ENCODE peak calls at places on chromosomes 5 and 9, in eight cellular contexts. W is HCT116, C is IMR-90, P is uterus, K is sigmoid colon, V is transverse colon, R is A549, D is adrenal gland. Z is an unnamed sample.
A peak's percentile ranks its signal among the peaks of the same experiment; 100 is the strongest.

GRCh38 chr5:35890021-35890740 is 33.5 kb downstream of the IL7R start:
- DNase-seq in W (no peak), C (peak; percentile 64), P (no peak), K (no peak), V (no peak), R (no peak), D (no peak), Z (no peak)

GRCh38 chr5:124566875-124567450 is 179.5 kb downstream of the ZNF608 start:
- DNase-seq in W (no peak), C (no peak), P (no peak), K (no peak), V (no peak), R (no peak), D (no peak), Z (no peak)

GRCh38 chr5:17360879-17361278 is 137.2 kb upstream of the TAF11L2 start:
- DNase-seq in W (no peak), C (no peak), P (no peak), K (no peak), V (no peak), R (no peak), D (no peak), Z (no peak)

GRCh38 chr9:1120500-1120899 is 70.3 kb downstream of the DMRT2 start:
- DNase-seq in W (no peak), C (no peak), P (no peak), K (no peak), V (no peak), R (no peak), D (no peak), Z (no peak)

GRCh38 chr5:133746834-133747233 is 134.5 kb upstream of the FSTL4 start:
- DNase-seq in W (peak; percentile 21), C (no peak), P (no peak), K (no peak), V (no peak), R (peak; percentile 41), D (no peak), Z (no peak)

GRCh38 chr5:94707359-94707758 is 88.9 kb downstream of the SLF1 start:
- DNase-seq in W (no peak), C (peak; percentile 45), P (no peak), K (no peak), V (no peak), R (no peak), D (no peak), Z (no peak)

GRCh38 chr9:7234144-7234543 is 476.4 kb downstream of the KDM4C start:
- DNase-seq in W (peak; percentile 41), C (peak; percentile 22), P (no peak), K (no peak), V (no peak), R (peak; percentile 29), D (no peak), Z (no peak)

GRCh38 chr9:92066131-92066530 is 49.1 kb downstream of the SPTLC1 start:
- DNase-seq in W (no peak), C (no peak), P (peak; percentile 43), K (no peak), V (no peak), R (no peak), D (peak; percentile 27), Z (no peak)

GRCh38 chr5:180090769-180091546 is 19.4 kb upstream of the RNF130 start:
- DNase-seq in W (peak; percentile 64), C (peak; percentile 14), P (no peak), K (no peak), V (peak; percentile 41), R (no peak), D (peak; percentile 43), Z (peak; percentile 63)

GRCh38 chr9:126893079-126893478 is 21.5 kb upstream of the RALGPS1 start:
- DNase-seq in W (peak; percentile 8), C (no peak), P (no peak), K (no peak), V (no peak), R (no peak), D (no peak), Z (no peak)

GRCh38 chr9:38432922-38433510 is 8.8 kb upstream of the IGFBPL1 start:
- DNase-seq in W (peak; percentile 37), C (peak; percentile 54), P (no peak), K (no peak), V (no peak), R (peak; percentile 34), D (no peak), Z (no peak)

GRCh38 chr5:137220523-137220927 is 278.6 kb downstream of the SPOCK1 start:
- DNase-seq in W (peak; percentile 76), C (peak; percentile 78), P (no peak), K (no peak), V (no peak), R (peak; percentile 79), D (peak; percentile 66), Z (no peak)

GRCh38 chr5:20291766-20292165 is 303.8 kb upstream of the CDH18 start:
- DNase-seq in W (no peak), C (no peak), P (no peak), K (no peak), V (no peak), R (no peak), D (no peak), Z (no peak)

GRCh38 chr5:147853372-147853987 is 22.0 kb upstream of the SPINK1 start:
- DNase-seq in W (no peak), C (no peak), P (no peak), K (no peak), V (no peak), R (no peak), D (no peak), Z (no peak)

GRCh38 chr5:178180141-178180863 is 6.9 kb downstream of the GMCL2 start:
- DNase-seq in W (no peak), C (no peak), P (no peak), K (no peak), V (no peak), R (no peak), D (no peak), Z (no peak)

GRCh38 chr9:65405253-65405652 is 120.2 kb upstream of the FOXD4L5 start:
- DNase-seq in W (no peak), C (no peak), P (no peak), K (no peak), V (no peak), R (no peak), D (no peak), Z (no peak)

GRCh38 chr9:113511856-113512761 is 48.6 kb downstream of the RGS3 start:
- DNase-seq in W (no peak), C (peak; percentile 73), P (no peak), K (no peak), V (peak; percentile 35), R (no peak), D (no peak), Z (no peak)

DNA sequence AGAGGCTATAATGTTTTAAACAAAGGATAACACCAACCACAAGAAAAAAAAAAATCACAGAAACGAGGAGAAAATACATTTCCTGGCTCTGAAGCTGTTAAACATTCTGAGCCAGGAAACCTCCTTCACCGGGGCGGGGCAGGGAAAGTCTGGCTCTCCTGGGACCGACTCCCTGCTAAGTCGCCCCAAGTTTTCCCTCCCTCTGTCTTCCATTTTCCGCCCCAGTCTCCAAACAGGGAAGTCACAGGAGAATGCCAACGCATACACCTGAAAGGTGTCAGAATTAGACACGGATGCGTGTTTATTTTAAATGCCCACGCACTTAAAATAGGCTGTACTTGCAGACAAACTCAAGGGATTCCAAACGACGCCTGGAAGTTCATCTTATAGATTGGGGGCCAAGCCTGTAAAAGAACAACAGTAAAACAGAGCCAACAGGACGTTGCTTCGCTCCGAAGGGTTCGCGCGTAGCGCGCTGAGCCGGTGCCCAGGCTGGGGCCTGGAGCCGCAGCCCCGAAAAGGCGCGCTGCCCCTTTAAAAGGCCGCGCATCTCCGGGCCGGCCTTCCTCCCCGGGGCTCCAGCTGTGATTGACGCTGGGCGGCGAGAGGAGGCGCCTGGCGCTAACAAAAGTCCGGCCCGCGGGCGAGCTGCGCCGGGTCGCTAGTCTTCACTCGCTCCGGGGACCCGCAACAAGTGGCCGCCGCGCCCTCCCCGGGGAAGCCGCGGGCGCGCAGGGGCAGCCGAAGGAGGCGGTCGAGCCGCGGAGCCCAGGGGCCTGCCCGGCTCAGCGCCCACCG is at the start of gene FBXL7:
- DNase-seq in W (no peak), C (peak; percentile 75), P (peak; percentile 82), K (peak; percentile 92), V (peak; percentile 55), R (peak; percentile 28), D (peak; percentile 83), Z (peak; percentile 65)
- TF ChIP-seq POLR2A in W (no peak), C (peak; percentile 73), P (peak; percentile 56), K (no peak), V (no peak), R (peak; percentile 34), D (peak; percentile 71), Z (peak; percentile 47)

DNA sequence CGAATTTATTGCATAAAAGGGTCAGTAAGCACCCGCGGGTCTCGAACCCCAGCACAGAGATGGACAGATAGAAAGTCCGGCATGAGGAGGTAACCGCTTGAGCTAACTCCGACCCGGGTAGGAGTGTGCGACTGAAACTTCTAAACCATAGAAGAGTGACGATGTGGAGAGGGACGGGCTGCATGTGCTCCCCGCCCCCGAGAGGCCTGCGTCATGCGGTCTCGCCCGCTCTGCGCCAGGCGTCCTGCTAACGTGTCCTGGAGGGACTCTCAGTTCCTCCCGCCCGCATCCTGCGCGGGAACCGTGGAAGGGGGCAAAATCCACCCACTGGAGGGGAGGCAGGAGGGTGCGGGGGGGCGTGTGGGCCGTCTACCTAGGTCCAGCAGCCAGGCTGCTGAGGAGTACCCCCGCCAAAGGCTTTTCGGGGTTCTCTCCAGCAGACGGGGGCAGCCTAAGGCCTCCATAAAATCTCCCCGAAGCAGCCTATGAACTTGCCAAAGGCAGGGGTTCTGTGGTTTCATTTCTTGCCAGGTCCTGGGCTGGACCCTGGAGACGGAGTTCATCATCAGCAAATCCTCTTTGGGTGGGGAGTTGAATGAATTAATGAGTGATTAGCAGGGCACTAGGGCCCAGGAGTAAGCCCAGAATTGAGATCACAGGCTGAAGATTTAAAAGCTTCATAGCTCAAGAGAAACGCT is 51.8 kb downstream of the TGFBI start:
- DNase-seq in W (peak; percentile 63), C (peak; percentile 94), P (peak; percentile 86), K (peak; percentile 94), V (peak; percentile 90), R (peak; percentile 43), D (peak; percentile 90), Z (peak; percentile 95)
- TF ChIP-seq POLR2A in W (no peak), C (peak; percentile 82), P (peak; percentile 36), K (peak; percentile 32), V (peak; percentile 53), R (peak; percentile 45), D (peak; percentile 53), Z (peak; percentile 70)

DNA sequence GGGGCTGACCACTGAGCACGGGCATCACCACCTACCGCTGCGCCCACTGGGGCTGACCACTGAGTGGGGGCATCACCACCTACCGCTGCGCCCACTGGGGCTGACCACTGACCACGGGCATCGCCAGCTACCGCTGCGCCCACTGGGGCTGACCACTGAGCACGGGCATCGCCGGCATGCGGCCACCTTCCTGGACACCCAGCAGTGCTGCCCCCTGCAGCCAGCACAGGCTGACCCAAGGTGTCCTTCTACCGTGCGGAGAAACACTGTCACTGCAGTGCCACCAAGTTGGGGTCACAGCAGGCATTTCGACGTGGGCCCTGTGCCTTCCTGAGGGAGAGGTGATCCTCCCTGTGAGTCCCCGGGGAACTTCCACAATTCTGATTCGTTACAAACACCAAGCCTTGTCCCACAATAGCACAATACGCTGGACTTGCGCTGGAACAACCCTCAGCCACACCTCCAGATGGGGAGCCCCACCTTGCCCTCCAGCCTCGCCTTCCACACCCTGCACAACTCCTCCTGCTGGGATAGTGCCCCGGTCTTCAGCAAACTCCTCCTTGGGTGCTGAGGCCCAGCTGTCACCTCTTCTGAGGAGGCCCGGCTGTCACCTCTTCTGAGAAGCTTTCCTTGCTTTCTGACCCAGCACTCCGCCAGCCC is 90.3 kb upstream of the SARDH start:
- DNase-seq in W (no peak), C (no peak), P (no peak), K (no peak), V (no peak), R (no peak), D (no peak), Z (no peak)
- TF ChIP-seq POLR2A in W (no peak), C (no peak), P (no peak), K (no peak), V (no peak), R (no peak), D (no peak), Z (no peak)

GRCh38 chr9:21994526-21994995 is at the start of gene CDKN2B-AS1:
- DNase-seq in W (peak; percentile 65), C (peak; percentile 76), P (no peak), K (no peak), V (peak; percentile 49), R (no peak), D (peak; percentile 60), Z (no peak)
- TF ChIP-seq POLR2A in W (no peak), C (no peak), P (no peak), K (no peak), V (no peak), R (no peak), D (no peak), Z (no peak)